ENCODE peak calls at places on chromosomes 7 and 10, in six cellular contexts. Y is NB4, D is WTC11, I is SK-N-SH, F is HepG2, O is HCT116. X is an unnamed sample.

GRCh38 chr10:33005322-33006282 is 47.6 kb upstream of the ITGB1 start:
- DNase-seq in Y (peak), D (peak), I (peak), F (peak), O (peak), X (peak)

GRCh38 chr10:3119796-3120459 is 52.6 kb downstream of the PFKP start:
- DNase-seq in Y (peak), D (peak), I (peak), F (no peak), O (no peak), X (no peak)

GRCh38 chr7:18212788-18213187 is 185.1 kb upstream of the PRPS1L1 start:
- DNase-seq in Y (no peak), D (no peak), I (peak), F (no peak), O (no peak), X (no peak)

GRCh38 chr10:89861199-89861573 is 159.8 kb downstream of the KIF20B start:
- DNase-seq in Y (no peak), D (no peak), I (no peak), F (no peak), O (no peak), X (no peak)

GRCh38 chr10:43118631-43119415 is 19.4 kb upstream of the CSGALNACT2 start:
- DNase-seq in Y (no peak), D (no peak), I (no peak), F (no peak), O (no peak), X (no peak)

GRCh38 chr7:100949227-100949930 is at the start of gene MUC3A:
- DNase-seq in Y (no peak), D (peak), I (no peak), F (no peak), O (no peak), X (no peak)

GRCh38 chr10:3951993-3952392 is 167.0 kb upstream of the KLF6 start:
- DNase-seq in Y (no peak), D (no peak), I (no peak), F (no peak), O (no peak), X (no peak)

GRCh38 chr7:142385528-142386340 is 127.9 kb upstream of the PRSS58 start:
- DNase-seq in Y (peak), D (peak), I (peak), F (peak), O (peak), X (peak)

GRCh38 chr7:122790132-122790531 is 87.4 kb upstream of the RNF148 start:
- DNase-seq in Y (peak), D (no peak), I (no peak), F (no peak), O (no peak), X (no peak)

GRCh38 chr10:14422431-14422830 is 91.7 kb upstream of the FRMD4A start:
- DNase-seq in Y (no peak), D (no peak), I (no peak), F (no peak), O (no peak), X (no peak)

GRCh38 chr10:14564268-14564744 is 210.4 kb downstream of the FAM107B start:
- DNase-seq in Y (no peak), D (no peak), I (no peak), F (no peak), O (no peak), X (no peak)

GRCh38 chr7:2758673-2759603 is 70.9 kb downstream of the AMZ1 start:
- DNase-seq in Y (no peak), D (no peak), I (no peak), F (no peak), O (no peak), X (no peak)

GRCh38 chr7:81268551-81268950 is 349.7 kb upstream of the SEMA3C start:
- DNase-seq in Y (no peak), D (no peak), I (no peak), F (no peak), O (no peak), X (no peak)

GRCh38 chr10:86871563-86872183 is 85.7 kb downstream of the MMRN2 start:
- DNase-seq in Y (no peak), D (no peak), I (no peak), F (peak), O (no peak), X (no peak)

GRCh38 chr7:1938788-1939433 is 268.8 kb downstream of the ELFN1 start:
- DNase-seq in Y (peak), D (no peak), I (no peak), F (no peak), O (no peak), X (no peak)

GRCh38 chr10:114629824-114630430 is 28.1 kb downstream of the ABLIM1 start:
- DNase-seq in Y (no peak), D (no peak), I (no peak), F (no peak), O (no peak), X (peak)

GRCh38 chr7:90495241-90495640 is 25.8 kb downstream of the PTTG1IP2 start:
- DNase-seq in Y (no peak), D (no peak), I (no peak), F (no peak), O (no peak), X (no peak)

GRCh38 chr10:122476034-122476695 is 14.8 kb downstream of the HTRA1 start:
- DNase-seq in Y (no peak), D (peak), I (no peak), F (no peak), O (no peak), X (no peak)

GRCh38 chr7:101186839-101187448 is 6.9 kb upstream of the NAT16 start:
- DNase-seq in Y (peak), D (no peak), I (no peak), F (no peak), O (no peak), X (no peak)

GRCh38 chr7:130595986-130596385 is 72.6 kb downstream of the COPG2 start:
- DNase-seq in Y (no peak), D (no peak), I (no peak), F (no peak), O (no peak), X (no peak)

GRCh38 chr10:93165367-93165766 is 91.7 kb downstream of the CYP26A1 start:
- DNase-seq in Y (no peak), D (no peak), I (no peak), F (no peak), O (no peak), X (no peak)

GRCh38 chr10:71647526-71648354 is 71.8 kb downstream of the C10orf105 start:
- DNase-seq in Y (no peak), D (peak), I (peak), F (peak), O (no peak), X (no peak)

GRCh38 chr7:8232999-8233847 is 28.7 kb downstream of the ICA1 start:
- DNase-seq in Y (no peak), D (no peak), I (no peak), F (no peak), O (no peak), X (no peak)

GRCh38 chr10:130021373-130021950 is 57.4 kb upstream of the EBF3 start:
- DNase-seq in Y (peak), D (no peak), I (no peak), F (no peak), O (no peak), X (no peak)

GRCh38 chr7:15123901-15124300 is 221.3 kb upstream of the DGKB start:
- DNase-seq in Y (no peak), D (no peak), I (no peak), F (no peak), O (no peak), X (no peak)

GRCh38 chr7:147646568-147646967 is 944.0 kb upstream of the C7orf33 start:
- DNase-seq in Y (no peak), D (no peak), I (no peak), F (no peak), O (no peak), X (no peak)

GRCh38 chr7:99104631-99105030 is 39.3 kb downstream of the SMURF1 start:
- DNase-seq in Y (no peak), D (no peak), I (no peak), F (no peak), O (no peak), X (no peak)

GRCh38 chr10:95196053-95196452 is 2.0 kb downstream of the ACSM6 start:
- DNase-seq in Y (no peak), D (no peak), I (no peak), F (no peak), O (no peak), X (no peak)

GRCh38 chr10:7411671-7412481 is 1.0 kb upstream of the SFMBT2 start:
- DNase-seq in Y (no peak), D (peak), I (peak), F (no peak), O (no peak), X (no peak)

GRCh38 chr10:36256905-36257304 is 614.8 kb upstream of the FZD8 start:
- DNase-seq in Y (no peak), D (no peak), I (no peak), F (no peak), O (no peak), X (no peak)

GRCh38 chr10:102064868-102065560 is at the start of gene HPS6:
- DNase-seq in Y (peak), D (peak), I (peak), F (peak), O (peak), X (peak)

GRCh38 chr10:95552680-95553342 is 8.4 kb downstream of the SORBS1 start:
- DNase-seq in Y (no peak), D (no peak), I (no peak), F (peak), O (no peak), X (no peak)

GRCh38 chr7:137667633-137668387 is 179.0 kb downstream of the DGKI start:
- DNase-seq in Y (peak), D (no peak), I (no peak), F (no peak), O (no peak), X (no peak)

GRCh38 chr7:137671920-137672319 is 174.9 kb downstream of the DGKI start:
- DNase-seq in Y (no peak), D (no peak), I (no peak), F (no peak), O (no peak), X (no peak)

GRCh38 chr7:137668404-137668803 is 178.4 kb downstream of the DGKI start:
- DNase-seq in Y (no peak), D (no peak), I (no peak), F (no peak), O (no peak), X (no peak)

GRCh38 chr7:137670521-137671064 is 176.2 kb downstream of the DGKI start:
- DNase-seq in Y (peak), D (no peak), I (peak), F (no peak), O (no peak), X (no peak)

DNA sequence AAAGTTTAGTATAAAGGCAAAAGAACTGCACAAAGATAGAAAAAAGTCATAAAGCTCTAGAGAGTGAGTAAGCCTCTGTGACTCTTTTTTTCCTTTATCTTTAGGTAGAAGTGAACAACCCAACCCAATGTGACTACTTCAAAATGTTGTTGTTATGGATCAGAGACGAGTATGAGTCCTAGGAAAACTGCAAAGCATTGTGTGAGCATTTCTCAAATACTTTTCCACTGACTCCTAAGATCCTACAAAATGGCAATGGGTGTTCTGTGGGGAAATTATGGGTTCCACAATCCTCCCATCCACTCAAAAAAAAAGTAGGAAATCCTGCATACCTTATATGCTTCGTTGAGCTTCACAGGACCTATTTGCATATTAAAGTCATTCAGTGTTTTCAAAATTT is 177.1 kb downstream of the DGKI start:
- DNase-seq in Y (no peak), D (no peak), I (no peak), F (no peak), O (no peak), X (no peak)
- TF ChIP-seq MAX in Y (no peak), D (no peak), I (no peak), F (no peak), O (no peak), X (no peak)

DNA sequence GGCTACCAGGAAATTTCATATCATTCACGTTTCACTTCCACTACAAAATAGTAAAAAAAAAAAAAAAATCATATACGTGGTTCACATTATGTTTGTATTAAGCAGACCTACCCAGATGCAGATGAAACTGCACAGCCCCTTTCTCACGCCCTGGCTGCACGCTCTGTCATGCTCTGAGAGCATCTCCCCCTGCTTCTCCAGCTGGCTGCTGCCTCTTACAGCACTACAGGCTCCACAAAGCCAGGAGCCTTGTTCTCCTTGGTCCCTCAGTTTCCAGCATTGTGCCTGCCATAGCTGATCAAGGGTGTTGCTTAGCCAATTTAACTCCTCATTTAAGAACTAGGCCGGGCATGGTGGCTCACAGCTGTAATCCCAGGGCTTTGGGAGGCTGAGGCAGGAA is 6.9 kb upstream of the GPNMB start:
- DNase-seq in Y (no peak), D (no peak), I (no peak), F (no peak), O (no peak), X (no peak)
- TF ChIP-seq MAX in Y (no peak), D (no peak), I (no peak), F (no peak), O (no peak), X (no peak)

DNA sequence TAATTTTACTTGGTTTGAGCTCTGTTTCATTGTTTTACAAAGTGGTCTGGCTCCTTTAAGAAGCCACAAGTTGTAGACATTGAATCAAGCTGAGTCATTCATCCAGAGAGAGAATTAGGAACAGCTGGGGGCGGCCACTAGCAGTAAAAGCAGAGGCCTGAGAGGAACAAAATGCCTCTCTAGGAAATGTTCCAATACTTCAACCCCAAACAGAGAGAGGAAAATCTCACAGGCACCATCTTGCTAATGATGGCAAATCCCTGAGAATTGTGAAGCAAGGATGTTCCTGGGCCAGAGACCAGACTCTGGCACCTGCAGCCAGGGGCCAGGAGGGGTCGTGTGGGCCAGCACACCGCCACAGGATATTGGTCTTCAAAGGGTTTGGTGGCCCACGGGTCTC is 26.5 kb upstream of the TRIL start:
- DNase-seq in Y (peak), D (no peak), I (peak), F (no peak), O (no peak), X (peak)
- TF ChIP-seq MAX in Y (no peak), D (no peak), I (peak), F (no peak), O (no peak), X (no peak)

GRCh38 chr7:87082675-87083074 is 23.2 kb upstream of the ELAPOR2 start:
- DNase-seq in Y (no peak), D (no peak), I (no peak), F (no peak), O (no peak), X (no peak)
- TF ChIP-seq MAX in Y (no peak), D (no peak), I (no peak), F (no peak), O (no peak), X (no peak)

DNA sequence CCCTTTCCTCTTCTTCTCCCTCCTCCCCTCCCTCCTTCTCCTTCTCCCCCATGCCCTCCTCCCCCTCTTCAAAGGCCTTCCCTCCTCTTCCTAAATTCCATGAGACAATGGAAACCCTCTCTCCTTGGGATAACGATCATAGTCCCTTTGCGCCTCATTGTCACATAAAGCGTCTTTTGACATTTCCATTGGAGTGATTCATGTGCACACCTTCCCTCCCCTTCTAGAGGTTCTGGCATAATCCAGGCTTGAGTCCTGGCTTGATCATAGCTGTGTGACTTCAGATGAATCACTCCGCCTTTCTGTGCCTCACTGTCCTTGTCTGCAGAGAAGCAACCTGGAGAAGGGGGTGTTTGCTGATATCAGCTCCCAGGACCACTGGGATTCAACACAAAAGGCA is 204.2 kb downstream of the TNS3 start:
- DNase-seq in Y (no peak), D (no peak), I (no peak), F (no peak), O (no peak), X (no peak)
- TF ChIP-seq MAX in Y (no peak), D (no peak), I (no peak), F (no peak), O (no peak), X (no peak)

DNA sequence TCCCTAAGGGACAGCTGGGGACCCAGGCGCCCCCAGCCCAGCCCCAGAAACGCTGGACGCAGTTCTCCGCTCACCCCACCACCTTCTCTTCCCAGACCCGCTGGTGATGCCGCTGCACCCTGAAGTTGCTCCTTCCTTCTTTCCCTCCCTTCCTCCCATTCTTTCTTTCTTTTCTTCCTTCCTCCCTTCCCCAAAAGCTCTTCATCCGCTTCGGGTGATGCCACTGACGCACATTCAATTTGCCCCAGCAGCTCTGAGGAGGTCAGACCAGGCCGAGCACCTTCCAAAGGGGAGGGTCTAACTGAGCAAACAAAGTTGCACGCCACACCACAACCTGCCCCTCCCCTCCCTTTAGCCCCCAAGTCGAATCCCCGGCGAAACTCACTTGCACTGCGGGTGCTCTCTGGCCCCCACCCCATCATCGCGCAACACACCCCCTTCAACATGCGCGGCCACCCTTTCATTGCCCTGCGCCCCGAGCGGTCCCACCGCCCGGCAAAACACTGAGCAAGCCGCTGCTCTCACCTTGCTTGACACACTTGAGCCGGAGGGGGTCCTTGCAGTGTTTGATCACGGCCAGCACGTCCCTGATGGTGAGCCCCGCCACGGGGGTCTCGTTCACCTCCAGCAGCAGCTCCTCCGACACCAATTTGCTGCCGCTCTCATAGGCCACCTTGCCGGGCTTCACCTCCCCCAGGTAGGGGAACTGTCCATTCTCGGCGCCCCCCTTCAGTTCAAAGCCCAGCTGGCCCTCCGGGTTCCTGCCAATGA is 787 bp downstream of the MAGI2 start:
- DNase-seq in Y (no peak), D (peak), I (peak), F (peak), O (no peak), X (peak)
- TF ChIP-seq MAX in Y (no peak), D (no peak), I (no peak), F (peak), O (no peak), X (no peak)

GRCh38 chr10:48490576-48491345 is 114.1 kb downstream of the ARHGAP22 start:
- DNase-seq in Y (no peak), D (no peak), I (no peak), F (no peak), O (no peak), X (no peak)
- TF ChIP-seq MAX in Y (no peak), D (no peak), I (no peak), F (no peak), O (no peak), X (no peak)